ENCODE peak calls at places on chromosomes 3 and 15, in six cellular contexts. One of them, this sample, is unnamed.

GRCh38 chr3:197394464-197395321 is 96.3 kb upstream of the DLG1 start:
- DNase-seq in T-helper 1 cell: no peak
- DNase-seq in HuH-7: peak
- DNase-seq in left ventricle myocardium superior: peak
- DNase-seq in stimulated activated CD4-positive, alpha-beta T cell treated with anti-CD3 and anti-CD28 coated beads, Interleukin-1b, Interleukin-23, amount 100 ng/mL, for 4 hours: peak
- DNase-seq in naive thymus-derived CD8-positive, alpha-beta T cell: no peak
- DNase-seq in this sample: no peak

GRCh38 chr3:44970916-44971490 is 5.0 kb downstream of the ZDHHC3 start:
- DNase-seq in T-helper 1 cell: no peak
- DNase-seq in HuH-7: no peak
- DNase-seq in left ventricle myocardium superior: no peak
- DNase-seq in stimulated activated CD4-positive, alpha-beta T cell treated with anti-CD3 and anti-CD28 coated beads, Interleukin-1b, Interleukin-23, amount 100 ng/mL, for 4 hours: no peak
- DNase-seq in naive thymus-derived CD8-positive, alpha-beta T cell: no peak
- DNase-seq in this sample: no peak

GRCh38 chr3:58135712-58136543 is 74.8 kb downstream of the DNASE1L3 start:
- DNase-seq in T-helper 1 cell: no peak
- DNase-seq in HuH-7: no peak
- DNase-seq in left ventricle myocardium superior: peak
- DNase-seq in stimulated activated CD4-positive, alpha-beta T cell treated with anti-CD3 and anti-CD28 coated beads, Interleukin-1b, Interleukin-23, amount 100 ng/mL, for 4 hours: no peak
- DNase-seq in naive thymus-derived CD8-positive, alpha-beta T cell: no peak
- DNase-seq in this sample: no peak

GRCh38 chr15:29818141-29818540 is 4.1 kb downstream of the TJP1 start:
- DNase-seq in T-helper 1 cell: no peak
- DNase-seq in HuH-7: no peak
- DNase-seq in left ventricle myocardium superior: no peak
- DNase-seq in stimulated activated CD4-positive, alpha-beta T cell treated with anti-CD3 and anti-CD28 coated beads, Interleukin-1b, Interleukin-23, amount 100 ng/mL, for 4 hours: no peak
- DNase-seq in naive thymus-derived CD8-positive, alpha-beta T cell: no peak
- DNase-seq in this sample: no peak

GRCh38 chr3:187896664-187897063 is 151.4 kb upstream of the BCL6 start:
- DNase-seq in T-helper 1 cell: no peak
- DNase-seq in HuH-7: no peak
- DNase-seq in left ventricle myocardium superior: peak
- DNase-seq in stimulated activated CD4-positive, alpha-beta T cell treated with anti-CD3 and anti-CD28 coated beads, Interleukin-1b, Interleukin-23, amount 100 ng/mL, for 4 hours: no peak
- DNase-seq in naive thymus-derived CD8-positive, alpha-beta T cell: no peak
- DNase-seq in this sample: no peak

GRCh38 chr15:83462026-83462425 is 14.9 kb downstream of the SH3GL3 start:
- DNase-seq in T-helper 1 cell: no peak
- DNase-seq in HuH-7: no peak
- DNase-seq in left ventricle myocardium superior: no peak
- DNase-seq in stimulated activated CD4-positive, alpha-beta T cell treated with anti-CD3 and anti-CD28 coated beads, Interleukin-1b, Interleukin-23, amount 100 ng/mL, for 4 hours: no peak
- DNase-seq in naive thymus-derived CD8-positive, alpha-beta T cell: no peak
- DNase-seq in this sample: no peak

GRCh38 chr3:119194237-119195150 is 21.1 kb downstream of the UPK1B start:
- DNase-seq in T-helper 1 cell: no peak
- DNase-seq in HuH-7: no peak
- DNase-seq in left ventricle myocardium superior: no peak
- DNase-seq in stimulated activated CD4-positive, alpha-beta T cell treated with anti-CD3 and anti-CD28 coated beads, Interleukin-1b, Interleukin-23, amount 100 ng/mL, for 4 hours: no peak
- DNase-seq in naive thymus-derived CD8-positive, alpha-beta T cell: no peak
- DNase-seq in this sample: no peak

GRCh38 chr3:56323986-56324420 is 144.3 kb downstream of the ERC2 start:
- DNase-seq in T-helper 1 cell: no peak
- DNase-seq in HuH-7: no peak
- DNase-seq in left ventricle myocardium superior: no peak
- DNase-seq in stimulated activated CD4-positive, alpha-beta T cell treated with anti-CD3 and anti-CD28 coated beads, Interleukin-1b, Interleukin-23, amount 100 ng/mL, for 4 hours: no peak
- DNase-seq in naive thymus-derived CD8-positive, alpha-beta T cell: no peak
- DNase-seq in this sample: no peak

GRCh38 chr15:79433610-79434009 is 1.5 kb downstream of the MINAR1 start:
- DNase-seq in T-helper 1 cell: no peak
- DNase-seq in HuH-7: peak
- DNase-seq in left ventricle myocardium superior: no peak
- DNase-seq in stimulated activated CD4-positive, alpha-beta T cell treated with anti-CD3 and anti-CD28 coated beads, Interleukin-1b, Interleukin-23, amount 100 ng/mL, for 4 hours: no peak
- DNase-seq in naive thymus-derived CD8-positive, alpha-beta T cell: no peak
- DNase-seq in this sample: no peak

GRCh38 chr3:111708157-111708771 is 113.1 kb upstream of the ZBED2 start:
- DNase-seq in T-helper 1 cell: no peak
- DNase-seq in HuH-7: no peak
- DNase-seq in left ventricle myocardium superior: no peak
- DNase-seq in stimulated activated CD4-positive, alpha-beta T cell treated with anti-CD3 and anti-CD28 coated beads, Interleukin-1b, Interleukin-23, amount 100 ng/mL, for 4 hours: no peak
- DNase-seq in naive thymus-derived CD8-positive, alpha-beta T cell: no peak
- DNase-seq in this sample: no peak

GRCh38 chr3:38538773-38539353 is 42.7 kb downstream of the EXOG start:
- DNase-seq in T-helper 1 cell: no peak
- DNase-seq in HuH-7: no peak
- DNase-seq in left ventricle myocardium superior: peak
- DNase-seq in stimulated activated CD4-positive, alpha-beta T cell treated with anti-CD3 and anti-CD28 coated beads, Interleukin-1b, Interleukin-23, amount 100 ng/mL, for 4 hours: no peak
- DNase-seq in naive thymus-derived CD8-positive, alpha-beta T cell: no peak
- DNase-seq in this sample: no peak

GRCh38 chr3:51621091-51621892 is 49.8 kb upstream of the TEX264 start:
- DNase-seq in T-helper 1 cell: no peak
- DNase-seq in HuH-7: peak
- DNase-seq in left ventricle myocardium superior: no peak
- DNase-seq in stimulated activated CD4-positive, alpha-beta T cell treated with anti-CD3 and anti-CD28 coated beads, Interleukin-1b, Interleukin-23, amount 100 ng/mL, for 4 hours: no peak
- DNase-seq in naive thymus-derived CD8-positive, alpha-beta T cell: no peak
- DNase-seq in this sample: no peak

GRCh38 chr15:36798789-36799188 is 219.4 kb downstream of the CDIN1 start:
- DNase-seq in T-helper 1 cell: no peak
- DNase-seq in HuH-7: no peak
- DNase-seq in left ventricle myocardium superior: no peak
- DNase-seq in stimulated activated CD4-positive, alpha-beta T cell treated with anti-CD3 and anti-CD28 coated beads, Interleukin-1b, Interleukin-23, amount 100 ng/mL, for 4 hours: no peak
- DNase-seq in naive thymus-derived CD8-positive, alpha-beta T cell: no peak
- DNase-seq in this sample: no peak

GRCh38 chr3:53806182-53807116 is 39.8 kb downstream of the CHDH start:
- DNase-seq in T-helper 1 cell: no peak
- DNase-seq in HuH-7: no peak
- DNase-seq in left ventricle myocardium superior: peak
- DNase-seq in stimulated activated CD4-positive, alpha-beta T cell treated with anti-CD3 and anti-CD28 coated beads, Interleukin-1b, Interleukin-23, amount 100 ng/mL, for 4 hours: no peak
- DNase-seq in naive thymus-derived CD8-positive, alpha-beta T cell: no peak
- DNase-seq in this sample: no peak

GRCh38 chr3:10528046-10528445 is 22.7 kb upstream of the ATP2B2 start:
- DNase-seq in T-helper 1 cell: no peak
- DNase-seq in HuH-7: no peak
- DNase-seq in left ventricle myocardium superior: no peak
- DNase-seq in stimulated activated CD4-positive, alpha-beta T cell treated with anti-CD3 and anti-CD28 coated beads, Interleukin-1b, Interleukin-23, amount 100 ng/mL, for 4 hours: no peak
- DNase-seq in naive thymus-derived CD8-positive, alpha-beta T cell: no peak
- DNase-seq in this sample: no peak

GRCh38 chr3:170500995-170501394 is 82.3 kb downstream of the CLDN11 start:
- DNase-seq in T-helper 1 cell: no peak
- DNase-seq in HuH-7: no peak
- DNase-seq in left ventricle myocardium superior: no peak
- DNase-seq in stimulated activated CD4-positive, alpha-beta T cell treated with anti-CD3 and anti-CD28 coated beads, Interleukin-1b, Interleukin-23, amount 100 ng/mL, for 4 hours: no peak
- DNase-seq in naive thymus-derived CD8-positive, alpha-beta T cell: no peak
- DNase-seq in this sample: no peak

GRCh38 chr3:73412020-73412419 is 212.7 kb downstream of the PDZRN3 start:
- DNase-seq in T-helper 1 cell: no peak
- DNase-seq in HuH-7: no peak
- DNase-seq in left ventricle myocardium superior: no peak
- DNase-seq in stimulated activated CD4-positive, alpha-beta T cell treated with anti-CD3 and anti-CD28 coated beads, Interleukin-1b, Interleukin-23, amount 100 ng/mL, for 4 hours: no peak
- DNase-seq in naive thymus-derived CD8-positive, alpha-beta T cell: no peak
- DNase-seq in this sample: no peak

GRCh38 chr3:151581046-151581445 is 120.2 kb upstream of the IGSF10 start:
- DNase-seq in T-helper 1 cell: no peak
- DNase-seq in HuH-7: no peak
- DNase-seq in left ventricle myocardium superior: no peak
- DNase-seq in stimulated activated CD4-positive, alpha-beta T cell treated with anti-CD3 and anti-CD28 coated beads, Interleukin-1b, Interleukin-23, amount 100 ng/mL, for 4 hours: no peak
- DNase-seq in naive thymus-derived CD8-positive, alpha-beta T cell: no peak
- DNase-seq in this sample: no peak

GRCh38 chr3:152389316-152389934 is 120.7 kb downstream of the MBNL1 start:
- DNase-seq in T-helper 1 cell: no peak
- DNase-seq in HuH-7: no peak
- DNase-seq in left ventricle myocardium superior: no peak
- DNase-seq in stimulated activated CD4-positive, alpha-beta T cell treated with anti-CD3 and anti-CD28 coated beads, Interleukin-1b, Interleukin-23, amount 100 ng/mL, for 4 hours: no peak
- DNase-seq in naive thymus-derived CD8-positive, alpha-beta T cell: no peak
- DNase-seq in this sample: no peak

This sample was measured in D721Med.